ENCODE peak calls at places on chromosome 1, in nine cellular contexts. E, M, W, L, H, U, B, F and G are unnamed samples.

GRCh38 chr1:58652351-58653184 is 47.3 kb downstream of the MYSM1 start:
- DNase-seq in B (peak; percentile 74), M (peak; percentile 90), H (peak; percentile 50), F (no peak), U (peak; percentile 84), L (peak; percentile 78), E (no peak), W (peak; percentile 27), G (peak; percentile 62)

GRCh38 chr1:187816646-187817045 is 987.9 kb downstream of the PLA2G4A start:
- DNase-seq in B (no peak), U (peak; percentile 33), F (no peak), L (no peak), M (no peak), H (no peak), E (no peak), W (no peak), G (no peak)

GRCh38 chr1:157540160-157540748 is 12.1 kb downstream of the FCRL5 start:
- DNase-seq in W (no peak), F (no peak), L (no peak), E (no peak), H (no peak), B (no peak), U (no peak), M (peak; percentile 52), G (no peak)

GRCh38 chr1:200310824-200311223 is 99.0 kb downstream of the ZNF281 start:
- DNase-seq in F (no peak), M (no peak), W (no peak), B (no peak), E (no peak), L (no peak), H (no peak), U (no peak), G (no peak)

GRCh38 chr1:190602325-190602724 is 124.7 kb upstream of the BRINP3 start:
- DNase-seq in L (no peak), F (no peak), B (no peak), H (no peak), U (no peak), E (no peak), M (no peak), W (no peak), G (no peak)

GRCh38 chr1:227428803-227429202 is 110.5 kb upstream of the CDC42BPA start:
- DNase-seq in B (no peak), H (no peak), W (no peak), U (peak; percentile 63), E (peak; percentile 56), M (peak; percentile 6), L (no peak), F (no peak), G (no peak)

GRCh38 chr1:6108476-6108875 is 62.8 kb downstream of the KCNAB2 start:
- DNase-seq in H (no peak), M (no peak), U (no peak), F (no peak), L (no peak), E (no peak), B (no peak), W (no peak), G (no peak)

GRCh38 chr1:55046871-55047270 is 7.5 kb downstream of the PCSK9 start:
- DNase-seq in B (no peak), H (no peak), F (no peak), E (no peak), U (no peak), W (no peak), L (no peak), M (no peak), G (no peak)

GRCh38 chr1:186605762-186606350 is 74.4 kb downstream of the PTGS2 start:
- DNase-seq in F (no peak), B (peak; percentile 69), H (peak; percentile 45), U (peak; percentile 59), M (peak; percentile 86), L (peak; percentile 73), E (peak; percentile 37), W (no peak), G (no peak)

DNA sequence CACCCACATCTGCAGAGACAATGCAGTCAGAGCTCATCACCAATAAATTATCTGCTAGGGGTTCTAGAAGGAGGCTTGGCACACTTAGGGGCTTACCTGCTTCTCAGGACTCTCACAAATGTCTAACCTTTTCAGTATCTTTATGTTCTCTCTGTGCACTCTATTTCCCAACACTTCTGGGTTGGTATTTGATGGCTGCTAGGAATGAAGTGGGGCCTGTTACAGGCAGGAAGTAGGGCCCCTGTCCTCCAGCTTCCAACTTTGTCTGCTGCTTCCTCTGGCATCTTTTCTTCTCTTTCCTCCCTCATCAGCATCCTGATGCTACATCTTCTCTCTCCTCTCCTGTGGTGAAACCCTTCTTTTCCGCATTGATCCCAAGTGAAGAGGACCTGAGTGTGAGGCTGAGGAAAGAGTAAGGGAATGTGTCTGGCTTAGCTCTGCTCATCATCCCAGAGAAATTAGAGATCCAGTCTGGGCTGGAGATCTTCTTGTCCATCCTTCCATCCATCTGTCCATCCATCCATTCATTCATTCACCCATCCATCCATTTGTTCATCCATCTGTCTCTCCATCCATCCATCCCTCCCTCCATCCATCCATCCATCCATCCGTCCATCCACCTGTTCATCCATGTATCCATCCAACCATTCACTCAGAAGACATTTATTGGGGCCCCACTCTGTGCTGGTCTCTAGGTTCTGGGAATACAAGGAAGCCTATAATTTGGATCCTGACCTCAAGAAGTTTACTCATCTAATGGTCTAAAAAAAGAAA is 2.9 kb upstream of the CSRP1 start:
- DNase-seq in W (no peak), U (no peak), H (no peak), F (no peak), E (no peak), B (peak; percentile 26), L (no peak), M (no peak), G (no peak)
- H3K4me1 ChIP-seq in W (peaks cover 12% of the 10 kb centered on the region), U (peaks cover 28% of the 10 kb centered on the region), H (peaks cover 26% of the 10 kb centered on the region), F (peaks cover 58% of the 10 kb centered on the region), E (peaks cover 26% of the 10 kb centered on the region), B (peaks cover 42% of the 10 kb centered on the region), L (peaks cover 40% of the 10 kb centered on the region), M (peaks cover 18% of the 10 kb centered on the region), G (peaks cover 7% of the 10 kb centered on the region)

GRCh38 chr1:115827452-115827851 is 13.5 kb downstream of the NHLH2 start:
- DNase-seq in H (no peak), W (no peak), E (no peak), B (no peak), F (no peak), L (no peak), U (no peak), M (no peak), G (no peak)

GRCh38 chr1:115826642-115827041 is 14.3 kb downstream of the NHLH2 start:
- DNase-seq in B (no peak), M (no peak), H (no peak), E (no peak), F (no peak), L (no peak), U (no peak), W (no peak), G (no peak)

GRCh38 chr1:115829023-115829674 is 11.8 kb downstream of the NHLH2 start:
- DNase-seq in M (peak; percentile 14), E (peak; percentile 22), B (peak; percentile 83), H (peak; percentile 63), W (peak; percentile 17), F (no peak), L (no peak), U (peak; percentile 84), G (no peak)

GRCh38 chr1:115829947-115830346 is 11.0 kb downstream of the NHLH2 start:
- DNase-seq in F (no peak), B (no peak), E (no peak), H (no peak), U (no peak), L (no peak), W (no peak), M (peak; percentile 35), G (no peak)

GRCh38 chr1:115828101-115829022 is 12.6 kb downstream of the NHLH2 start:
- DNase-seq in U (peak; percentile 9), F (no peak), B (peak; percentile 67), L (no peak), M (peak; percentile 68), W (peak; percentile 24), H (peak; percentile 47), E (peak; percentile 31), G (peak; percentile 62)
- H3K4me3 ChIP-seq in U (peak overlapping the region; percentile 23), F (peak overlapping the region; percentile 59), B (peak overlapping the region; percentile 64), L (no peak overlapping the region), M (peak overlapping the region; percentile 87), W (peak overlapping the region; percentile 62), H (peak overlapping the region; percentile 42), E (no peak overlapping the region), G (peak overlapping the region; percentile 30)

GRCh38 chr1:93846929-93847810 is 31.8 kb downstream of the DNTTIP2 start:
- DNase-seq in E (peak; percentile 93), M (peak; percentile 85), B (peak; percentile 95), U (peak; percentile 82), F (peak; percentile 84), L (peak; percentile 82), W (peak; percentile 86), H (peak; percentile 91), G (peak; percentile 86)
- TF ChIP-seq CTCF in E (no peak), M (no peak), B (no peak), U (no peak), F (no peak), L (no peak), W (no peak), H (no peak), G (no peak)

DNA sequence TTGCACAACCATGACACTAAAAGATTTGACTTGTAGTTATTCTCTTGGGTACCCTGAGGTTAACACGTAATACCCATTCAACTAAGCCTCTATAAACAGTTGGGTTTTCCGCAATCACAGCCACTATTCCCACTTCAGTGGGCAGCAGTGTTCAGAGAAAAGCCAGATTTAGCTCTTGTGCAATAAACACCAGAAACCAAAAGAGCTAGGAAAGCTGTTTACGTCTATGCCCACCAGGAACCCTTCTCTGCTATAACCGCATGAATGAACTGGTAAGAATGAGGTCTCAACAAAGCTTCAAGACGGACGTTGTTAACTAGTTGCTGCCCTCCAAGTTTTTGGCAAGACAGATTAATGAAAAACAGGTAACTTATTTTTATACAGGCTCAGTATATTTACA is 101.3 kb downstream of the SLC45A1 start:
- DNase-seq in U (peak; percentile 53), F (no peak), H (no peak), M (no peak), B (no peak), L (no peak), E (no peak), W (no peak), G (no peak)
- H3K4me1 ChIP-seq in U (peaks cover 18% of the 10 kb centered on the region), F (peaks cover 86% of the 10 kb centered on the region), H (peaks cover 32% of the 10 kb centered on the region), M (peaks cover 68% of the 10 kb centered on the region), B (peaks cover 64% of the 10 kb centered on the region), L (no peaks in the 10 kb centered on the region), E (peaks cover 55% of the 10 kb centered on the region), W (peaks cover 72% of the 10 kb centered on the region), G (peaks cover 24% of the 10 kb centered on the region)

DNA sequence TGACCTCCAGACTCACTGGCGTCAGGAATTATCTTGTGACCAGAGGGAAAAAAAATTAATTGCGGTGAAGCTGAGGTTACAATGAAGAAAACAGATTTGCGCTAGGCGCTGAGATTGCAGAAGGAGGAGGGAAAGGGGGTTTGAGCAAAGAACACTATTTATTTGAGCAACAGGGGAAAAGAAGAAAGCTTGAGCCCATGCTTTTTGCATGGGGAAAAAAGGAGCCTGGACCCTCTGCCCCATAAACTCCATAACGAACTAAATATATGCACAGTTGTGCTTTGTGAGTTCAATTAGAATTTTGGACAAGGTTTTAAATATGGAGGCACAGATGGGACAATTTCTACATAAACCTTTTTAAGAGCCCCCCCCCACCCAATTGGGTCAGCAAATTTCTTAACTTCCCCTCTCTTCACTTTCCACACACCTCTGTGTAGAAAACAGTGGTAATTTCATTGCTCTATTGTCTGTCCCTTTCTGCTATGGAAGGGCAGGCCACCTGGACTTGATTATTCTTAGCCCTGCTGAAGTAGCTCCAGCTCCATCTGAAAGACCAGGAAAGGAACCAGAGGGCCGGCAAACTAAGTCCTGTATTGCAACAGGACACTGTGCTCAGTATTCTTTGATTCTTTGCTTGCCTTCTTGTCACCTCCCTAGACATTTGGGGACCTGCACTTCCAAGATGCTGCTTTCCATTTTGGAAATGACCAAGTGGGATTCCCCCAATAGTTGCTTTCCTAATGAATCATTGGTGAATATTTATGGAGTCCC is 869 bp upstream of the ID3 start:
- DNase-seq in L (no peak), W (no peak), E (no peak), F (no peak), H (no peak), M (peak; percentile 41), B (no peak), U (peak; percentile 47), G (no peak)
- H3K4me3 ChIP-seq in L (peak overlapping the region; percentile 92), W (peak overlapping the region; percentile 74), E (no peak overlapping the region), F (peak overlapping the region; percentile 82), H (peak overlapping the region; percentile 89), M (peak overlapping the region; percentile 87), B (peak overlapping the region; percentile 62), U (peak overlapping the region; percentile 30), G (peak overlapping the region; percentile 76)